ENCODE peak calls at places on chromosomes 3 and 15, in seven cellular contexts. S is body of pancreas; V is HEK293T; B is NCI-H510A treated with DMSO at 0.1 percent for 48 hours; X is Caco-2; D is globus pallidus; L is activated naive CD8-positive, alpha-beta T cell treated with anti-CD3 and anti-CD28 coated beads, Interleukin-2, amount 50 U/mL, for 24 hours. P is an unnamed sample.

GRCh38 chr3:129793356-129793755 is 100.2 kb downstream of the TMCC1 start:
- DNase-seq in L (no peak), V (no peak), D (no peak), X (no peak), B (no peak), S (no peak), P (no peak)

GRCh38 chr3:188526057-188526456 is 372.1 kb downstream of the LPP start:
- DNase-seq in S (no peak), B (no peak), D (no peak), X (peak; percentile 35), L (no peak), V (no peak), P (no peak)

GRCh38 chr3:185318136-185318535 is 44.8 kb upstream of the MAP3K13 start:
- DNase-seq in D (no peak), B (no peak), L (no peak), V (no peak), S (no peak), X (peak; percentile 23), P (no peak)

GRCh38 chr3:16190704-16191103 is 16.2 kb downstream of the GALNT15 start:
- DNase-seq in L (no peak), V (no peak), D (no peak), S (no peak), X (no peak), B (no peak), P (peak; percentile 55)

GRCh38 chr15:47820047-47820779 is 102.9 kb downstream of the SEMA6D start:
- DNase-seq in L (no peak), S (no peak), D (no peak), B (peak; percentile 8), X (no peak), V (no peak), P (no peak)

GRCh38 chr15:39787479-39787878 is 4.8 kb upstream of the FSIP1 start:
- DNase-seq in B (no peak), D (no peak), X (no peak), L (no peak), S (no peak), V (no peak), P (no peak)

GRCh38 chr3:195876297-195877031 is 31.9 kb downstream of the TNK2 start:
- DNase-seq in B (no peak), S (no peak), L (no peak), X (no peak), D (no peak), V (no peak), P (no peak)

GRCh38 chr15:66931768-66932633 is 133.4 kb upstream of the SMAD3 start:
- DNase-seq in L (no peak), S (peak; percentile 75), D (no peak), X (peak; percentile 77), V (no peak), B (peak; percentile 3), P (no peak)

GRCh38 chr15:67025719-67026118 is 39.7 kb upstream of the SMAD3 start:
- DNase-seq in L (no peak), X (no peak), B (no peak), D (no peak), V (no peak), S (peak; percentile 67), P (no peak)

GRCh38 chr15:69559440-69560215 is 107.0 kb downstream of the RPLP1 start:
- DNase-seq in D (no peak), L (no peak), S (no peak), V (no peak), X (no peak), B (no peak), P (no peak)

GRCh38 chr3:99579965-99580364 is 58.4 kb upstream of the COL8A1 start:
- DNase-seq in B (no peak), D (no peak), S (no peak), L (no peak), X (no peak), V (no peak), P (no peak)

GRCh38 chr3:78941587-78941986 is 826.2 kb downstream of the ROBO1 start:
- DNase-seq in D (no peak), X (no peak), S (no peak), B (no peak), V (no peak), L (no peak), P (no peak)

P was measured in cardiac septum.